ENCODE peak calls at places on chromosome 20, in six cellular contexts. C, W, L, J, S and R are unnamed samples.

GRCh38 chr20:34045294-34045693 is 51.6 kb downstream of the RALY start:
- DNase-seq in C (peak; percentile 73), W (no peak), L (no peak), J (peak; percentile 55), S (no peak), R (no peak)

GRCh38 chr20:62305149-62305764 is 2.5 kb downstream of the ADRM1 start:
- DNase-seq in C (peak; percentile 61), W (no peak), L (no peak), J (peak; percentile 19), S (no peak), R (no peak)

GRCh38 chr20:2738734-2739398 is 46.3 kb downstream of the EBF4 start:
- DNase-seq in C (no peak), W (no peak), L (peak; percentile 45), J (no peak), S (no peak), R (no peak)

GRCh38 chr20:3759884-3760283 is 7.7 kb downstream of the ADISSP start:
- DNase-seq in C (no peak), W (no peak), L (no peak), J (no peak), S (no peak), R (no peak)

GRCh38 chr20:56628873-56629463 is at the start of gene TFAP2C:
- DNase-seq in C (no peak), W (peak; percentile 54), L (peak; percentile 78), J (peak; percentile 74), S (no peak), R (no peak)

GRCh38 chr20:25220021-25220730 is 24.7 kb downstream of the ENTPD6 start:
- DNase-seq in C (no peak), W (no peak), L (no peak), J (peak; percentile 15), S (no peak), R (no peak)

GRCh38 chr20:8227293-8227692 is 95.2 kb downstream of the PLCB1 start:
- DNase-seq in C (no peak), W (no peak), L (no peak), J (no peak), S (no peak), R (no peak)

GRCh38 chr20:12598894-12599293 is 409.9 kb upstream of the SPTLC3 start:
- DNase-seq in C (no peak), W (no peak), L (no peak), J (no peak), S (no peak), R (no peak)

GRCh38 chr20:32479012-32479411 is 106.1 kb downstream of the NOL4L start:
- DNase-seq in C (no peak), W (no peak), L (no peak), J (no peak), S (no peak), R (no peak)

GRCh38 chr20:6504826-6505225 is 262.7 kb upstream of the BMP2 start:
- DNase-seq in C (no peak), W (no peak), L (no peak), J (no peak), S (no peak), R (no peak)

GRCh38 chr20:37921341-37921929 is 18.5 kb downstream of the VSTM2L start:
- DNase-seq in C (no peak), W (no peak), L (no peak), J (no peak), S (peak; percentile 51), R (no peak)

GRCh38 chr20:8667306-8667705 is 401.6 kb upstream of the PLCB4 start:
- DNase-seq in C (no peak), W (no peak), L (no peak), J (no peak), S (no peak), R (no peak)

GRCh38 chr20:31678389-31679356 is 41.0 kb downstream of the COX4I2 start:
- DNase-seq in C (peak; percentile 86), W (no peak), L (no peak), J (peak; percentile 46), S (no peak), R (no peak)

GRCh38 chr20:59962155-59962554 is 3.9 kb downstream of the CDH26 start:
- DNase-seq in C (no peak), W (no peak), L (no peak), J (no peak), S (no peak), R (no peak)
- TF ChIP-seq SIN3A in C (no peak), W (no peak), L (no peak), J (no peak), S (no peak), R (no peak)

DNA sequence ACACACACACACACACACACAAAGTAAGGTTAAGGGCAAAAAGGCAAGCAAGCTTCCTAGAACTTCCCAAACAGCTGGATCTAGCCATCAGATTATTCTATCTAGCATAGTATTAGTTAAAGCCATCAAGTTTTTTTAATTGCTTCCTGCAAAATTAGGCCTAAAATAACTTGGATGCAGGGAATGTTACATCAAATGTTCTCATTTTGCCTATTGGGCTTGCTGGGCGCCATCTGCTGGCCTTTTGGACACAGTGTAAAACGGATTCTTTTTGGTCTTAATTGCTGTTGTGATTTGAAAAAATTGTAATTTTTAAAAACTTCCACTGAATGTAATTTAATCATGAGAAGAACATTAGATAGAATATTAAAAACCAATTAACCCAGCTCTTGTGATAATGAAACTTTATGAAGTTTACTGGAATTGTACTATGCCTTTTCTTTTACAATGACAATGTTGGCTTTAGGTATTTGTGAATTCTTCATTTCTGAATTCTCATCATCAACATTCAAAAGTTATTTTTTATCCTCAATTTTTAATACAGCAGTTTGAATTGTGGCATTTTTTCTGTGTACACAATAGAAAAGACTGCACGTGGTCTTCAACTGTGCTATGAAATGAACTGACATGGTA is 6.8 kb downstream of the MKKS start:
- DNase-seq in C (peak; percentile 71), W (no peak), L (no peak), J (peak; percentile 51), S (no peak), R (no peak)
- TF ChIP-seq SIN3A in C (no peak), W (no peak), L (no peak), J (no peak), S (no peak), R (no peak)

DNA sequence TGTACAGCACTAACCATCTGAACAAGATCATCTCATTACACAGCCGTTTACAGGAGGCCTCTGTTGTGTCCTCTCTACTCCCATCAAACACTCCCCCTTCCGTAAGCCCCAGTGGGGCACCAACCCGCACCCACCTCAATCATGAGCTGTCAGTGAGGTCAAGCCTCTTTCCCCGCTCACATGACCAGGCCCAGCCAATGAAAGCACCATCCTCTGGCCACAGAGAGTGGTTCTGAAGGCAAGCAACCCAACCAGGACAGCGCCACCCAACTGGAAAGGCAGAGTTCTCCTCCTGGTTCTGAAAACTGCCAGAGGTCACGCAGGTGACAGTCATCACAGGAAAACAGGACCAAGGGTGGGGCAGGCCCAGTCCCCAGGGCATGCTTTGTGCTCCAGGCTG is 104.1 kb upstream of the PMEPA1 start:
- DNase-seq in C (no peak), W (no peak), L (no peak), J (no peak), S (no peak), R (no peak)
- TF ChIP-seq SIN3A in C (no peak), W (no peak), L (no peak), J (no peak), S (no peak), R (no peak)

DNA sequence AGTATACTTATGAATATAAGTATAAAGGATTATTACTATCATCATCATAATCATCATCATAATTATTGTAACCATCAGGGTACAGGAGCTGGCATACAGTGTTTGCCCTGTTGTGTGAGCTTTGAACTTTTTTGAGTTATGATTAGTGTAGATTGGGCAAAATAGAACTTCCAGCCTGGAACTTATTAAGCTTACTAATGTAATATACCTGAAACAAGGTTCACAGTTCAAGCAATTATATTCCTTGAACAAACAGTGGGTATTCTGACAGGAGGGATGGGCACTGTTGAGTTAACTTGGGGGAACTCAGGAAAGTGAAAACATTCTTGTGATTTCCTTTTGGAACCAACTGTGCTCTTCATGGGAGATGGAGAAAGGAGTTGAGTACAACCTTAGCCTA is 680.0 kb downstream of the DOK5 start:
- DNase-seq in C (no peak), W (no peak), L (no peak), J (no peak), S (no peak), R (no peak)
- TF ChIP-seq SIN3A in C (no peak), W (no peak), L (no peak), J (no peak), S (no peak), R (no peak)

GRCh38 chr20:10278416-10278815 is 59.8 kb downstream of the SNAP25 start:
- DNase-seq in C (no peak), W (no peak), L (no peak), J (no peak), S (no peak), R (no peak)
- TF ChIP-seq SIN3A in C (no peak), W (no peak), L (no peak), J (no peak), S (no peak), R (no peak)

GRCh38 chr20:1326031-1326930 is 2.7 kb downstream of the SDCBP2 start:
- DNase-seq in C (no peak), W (no peak), L (no peak), J (no peak), S (no peak), R (no peak)
- TF ChIP-seq SIN3A in C (no peak), W (no peak), L (no peak), J (no peak), S (no peak), R (no peak)